ENCODE peak calls at places on chromosomes 11 and 22, in nine cellular contexts. C, X, R, H, M, U, N, J and S are unnamed samples.

GRCh38 chr11:79667377-79667776 is 226.5 kb upstream of the TENM4 start:
- DNase-seq in M (no peak), U (no peak), N (no peak), J (no peak), X (no peak), C (no peak), H (no peak), R (no peak), S (no peak)

GRCh38 chr22:39664485-39665200 is 94.1 kb downstream of the CACNA1I start:
- DNase-seq in X (no peak), C (no peak), N (no peak), M (no peak), R (no peak), U (peak; percentile 60), H (no peak), J (no peak), S (no peak)

GRCh38 chr11:108501396-108501795 is 3.2 kb upstream of the POGLUT3 start:
- DNase-seq in C (no peak), U (no peak), J (no peak), H (no peak), N (no peak), X (no peak), R (no peak), M (no peak), S (no peak)

GRCh38 chr11:105100206-105100605 is 39.4 kb downstream of the CARD18 start:
- DNase-seq in U (no peak), J (no peak), H (no peak), X (no peak), M (no peak), N (no peak), R (no peak), C (no peak), S (peak; percentile 34)

GRCh38 chr22:35399678-35400334 is at the start of gene MCM5:
- DNase-seq in U (peak; percentile 98), R (peak; percentile 92), X (peak; percentile 97), M (peak; percentile 98), N (peak; percentile 96), C (peak; percentile 100), H (peak; percentile 96), J (peak; percentile 96), S (peak; percentile 98)

GRCh38 chr11:117145393-117145761 is 1.3 kb downstream of the PAFAH1B2 start:
- DNase-seq in C (no peak), N (no peak), U (peak; percentile 30), J (no peak), H (peak; percentile 32), X (no peak), M (no peak), R (peak; percentile 38), S (peak; percentile 22)

GRCh38 chr11:6418958-6419611 is at the start of gene APBB1:
- DNase-seq in H (peak; percentile 47), C (no peak), M (peak; percentile 71), N (peak; percentile 77), R (peak; percentile 28), J (no peak), U (peak; percentile 70), X (peak; percentile 70), S (peak; percentile 80)

GRCh38 chr11:65298655-65299179 is 15.9 kb upstream of the CDC42EP2 start:
- DNase-seq in R (peak; percentile 52), M (peak; percentile 48), J (peak; percentile 84), C (no peak), U (no peak), N (peak; percentile 60), H (peak; percentile 36), X (no peak), S (no peak)

GRCh38 chr11:78038697-78039313 is 15.7 kb upstream of the KCTD14 start:
- DNase-seq in U (peak; percentile 89), X (no peak), C (no peak), J (no peak), N (no peak), H (no peak), M (no peak), R (peak; percentile 39), S (no peak)

GRCh38 chr11:8259316-8259995 is 4.2 kb downstream of the LMO1 start:
- DNase-seq in X (no peak), M (peak; percentile 23), H (no peak), R (no peak), N (no peak), C (no peak), U (no peak), J (no peak), S (no peak)

GRCh38 chr22:27212617-27213177 is 555.3 kb downstream of the MIAT start:
- DNase-seq in X (no peak), J (no peak), N (peak; percentile 16), C (peak; percentile 54), R (peak; percentile 100), M (no peak), U (peak; percentile 75), H (peak; percentile 90), S (no peak)
- H3K27ac ChIP-seq in X (no peak overlapping the region), J (no peak overlapping the region), N (peak overlapping the region; percentile 36), C (no peak overlapping the region), R (peak overlapping the region; percentile 67), M (peak overlapping the region; percentile 1), U (peak overlapping the region; percentile 42), H (peak overlapping the region; percentile 92), S (no peak overlapping the region)

DNA sequence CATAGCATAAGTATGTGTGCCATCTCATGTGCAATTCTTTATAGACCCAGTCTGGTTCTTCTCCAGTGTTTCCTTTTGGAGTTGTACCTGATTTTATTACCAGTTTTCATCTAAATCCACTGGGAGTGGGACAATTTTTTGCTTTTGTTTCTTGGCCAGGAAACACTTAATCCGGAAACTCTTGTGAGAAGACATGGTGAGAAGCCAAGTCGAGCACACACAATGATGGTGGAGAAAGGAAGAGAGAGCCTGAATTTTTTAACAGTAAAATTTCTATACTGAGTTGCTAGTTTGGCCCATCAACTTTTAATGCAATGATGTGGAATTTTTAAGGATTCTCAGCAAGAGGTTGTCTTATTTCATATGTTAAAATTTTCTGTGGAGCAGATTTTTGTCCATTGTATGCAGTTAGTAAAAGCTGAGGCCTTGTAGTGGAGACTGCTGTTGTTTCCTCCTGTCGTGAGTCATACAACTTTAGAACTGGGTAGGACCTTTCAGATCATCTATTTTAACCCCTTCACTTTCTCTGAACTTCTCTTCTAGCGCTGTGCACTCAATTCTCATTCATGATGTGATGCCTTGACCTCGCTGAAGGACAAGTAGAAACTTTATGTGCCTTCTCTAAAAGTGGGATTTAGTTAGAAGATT is 17.1 kb downstream of the FAR1 start:
- DNase-seq in M (no peak), J (no peak), C (no peak), R (peak; percentile 24), H (no peak), U (no peak), X (no peak), N (no peak), S (no peak)
- H3K27ac ChIP-seq in M (no peak overlapping the region), J (no peak overlapping the region), C (no peak overlapping the region), R (no peak overlapping the region), H (no peak overlapping the region), U (no peak overlapping the region), X (no peak overlapping the region), N (peak overlapping the region; percentile 19), S (no peak overlapping the region)

GRCh38 chr22:27796829-27797792 is 4.4 kb downstream of the MN1 start:
- DNase-seq in H (no peak), N (no peak), M (no peak), J (no peak), R (no peak), U (no peak), X (no peak), C (no peak), S (no peak)
- H3K27ac ChIP-seq in H (no peak overlapping the region), N (peak overlapping the region; percentile 26), M (no peak overlapping the region), J (peak overlapping the region; percentile 13), R (peak overlapping the region; percentile 57), U (no peak overlapping the region), X (no peak overlapping the region), C (no peak overlapping the region), S (no peak overlapping the region)

GRCh38 chr11:27551127-27551526 is 44.6 kb upstream of the LIN7C start:
- DNase-seq in X (no peak), N (no peak), M (no peak), C (no peak), U (no peak), J (no peak), H (no peak), R (no peak), S (no peak)
- H3K27ac ChIP-seq in X (no peak overlapping the region), N (no peak overlapping the region), M (no peak overlapping the region), C (no peak overlapping the region), U (no peak overlapping the region), J (no peak overlapping the region), H (no peak overlapping the region), R (no peak overlapping the region), S (no peak overlapping the region)

GRCh38 chr11:119337581-119338317 is 2.9 kb downstream of the C1QTNF5 start:
- DNase-seq in J (no peak), C (no peak), M (peak; percentile 49), R (peak; percentile 67), X (no peak), U (no peak), N (no peak), H (no peak), S (no peak)
- H3K27ac ChIP-seq in J (peak overlapping the region; percentile 2), C (no peak overlapping the region), M (peak overlapping the region; percentile 24), R (peak overlapping the region; percentile 68), X (no peak overlapping the region), U (peak overlapping the region; percentile 4), N (no peak overlapping the region), H (no peak overlapping the region), S (no peak overlapping the region)